ENCODE peak calls at places on chromosomes 2 and 18, in seven cellular contexts. M is posterior vena cava; Z is SK-MEL-5; P is activated T-cell treated with anti-CD3 and anti-CD28 coated beads, Interleukin-2, amount 50 U/mL, for 48 hours; H is neural crest cell; X is non-pigmented ciliary epithelial cell; R is pancreas. Q is an unnamed sample.

GRCh38 chr2:109128048-109128465 is 948 bp upstream of the SH3RF3 start:
- DNase-seq in M (peak), Z (peak), P (peak), H (peak), X (peak), R (peak), Q (peak)

GRCh38 chr2:215572341-215572848 is 136.5 kb upstream of the FN1 start:
- DNase-seq in M (no peak), Z (peak), P (no peak), H (no peak), X (no peak), R (no peak), Q (no peak)

GRCh38 chr2:30768036-30768686 is 39.1 kb downstream of the CAPN13 start:
- DNase-seq in M (peak), Z (no peak), P (peak), H (no peak), X (no peak), R (no peak), Q (no peak)

GRCh38 chr2:162524192-162524591 is 180.3 kb downstream of the GCA start:
- DNase-seq in M (no peak), Z (no peak), P (no peak), H (no peak), X (no peak), R (peak), Q (no peak)

GRCh38 chr2:107585851-107586250 is 240.8 kb upstream of the RGPD4 start:
- DNase-seq in M (no peak), Z (no peak), P (no peak), H (no peak), X (peak), R (no peak), Q (no peak)

GRCh38 chr2:190640124-190640523 is 8.8 kb upstream of the NAB1 start:
- DNase-seq in M (no peak), Z (no peak), P (no peak), H (no peak), X (no peak), R (no peak), Q (no peak)

GRCh38 chr2:66069937-66070716 is 364.8 kb upstream of the MEIS1 start:
- DNase-seq in M (no peak), Z (no peak), P (no peak), H (no peak), X (no peak), R (no peak), Q (no peak)

GRCh38 chr2:181810823-181811695 is 80.5 kb upstream of the ITPRID2 start:
- DNase-seq in M (no peak), Z (no peak), P (peak), H (no peak), X (peak), R (peak), Q (peak)

GRCh38 chr18:46630160-46630559 is 26.9 kb downstream of the LOXHD1 start:
- DNase-seq in M (no peak), Z (no peak), P (no peak), H (no peak), X (no peak), R (no peak), Q (no peak)

GRCh38 chr18:72155327-72155726 is 388.8 kb downstream of the CBLN2 start:
- DNase-seq in M (no peak), Z (peak), P (no peak), H (no peak), X (no peak), R (no peak), Q (no peak)

GRCh38 chr2:211055438-211055837 is 499.0 kb downstream of the CPS1 start:
- DNase-seq in M (no peak), Z (peak), P (no peak), H (no peak), X (no peak), R (no peak), Q (no peak)

GRCh38 chr2:44616616-44617266 is 255.0 kb downstream of the CAMKMT start:
- DNase-seq in M (no peak), Z (no peak), P (no peak), H (no peak), X (no peak), R (no peak), Q (no peak)

GRCh38 chr2:55408946-55409868 is 10.4 kb downstream of the CCDC88A start:
- DNase-seq in M (no peak), Z (peak), P (no peak), H (no peak), X (no peak), R (no peak), Q (no peak)

GRCh38 chr18:9814431-9814830 is 71.3 kb upstream of the TXNDC2 start:
- DNase-seq in M (no peak), Z (no peak), P (no peak), H (no peak), X (peak), R (no peak), Q (no peak)

GRCh38 chr2:54497738-54498680 is 41.9 kb downstream of the SPTBN1 start:
- DNase-seq in M (no peak), Z (peak), P (no peak), H (no peak), X (no peak), R (peak), Q (no peak)

GRCh38 chr18:64405161-64405560 is 256.3 kb upstream of the LINC00305 start:
- DNase-seq in M (no peak), Z (no peak), P (no peak), H (no peak), X (peak), R (no peak), Q (no peak)

GRCh38 chr18:25449046-25449445 is 97.1 kb upstream of the ZNF521 start:
- DNase-seq in M (no peak), Z (no peak), P (no peak), H (no peak), X (no peak), R (no peak), Q (no peak)

GRCh38 chr2:160156665-160157064 is 43.4 kb downstream of the ITGB6 start:
- DNase-seq in M (no peak), Z (no peak), P (no peak), H (no peak), X (no peak), R (no peak), Q (no peak)

GRCh38 chr2:23940976-23941605 is 828 bp downstream of the UBXN2A start:
- DNase-seq in M (no peak), Z (peak), P (no peak), H (no peak), X (no peak), R (no peak), Q (no peak)

GRCh38 chr2:97911922-97912575 is 83.7 kb downstream of the TMEM131 start:
- DNase-seq in M (no peak), Z (no peak), P (no peak), H (no peak), X (no peak), R (no peak), Q (no peak)

GRCh38 chr2:97718942-97719341 is 5.6 kb downstream of the ZAP70 start:
- DNase-seq in M (peak), Z (no peak), P (no peak), H (no peak), X (no peak), R (no peak), Q (no peak)

GRCh38 chr2:27092696-27093429 is 6.3 kb downstream of the KHK start:
- DNase-seq in M (no peak), Z (no peak), P (no peak), H (no peak), X (no peak), R (no peak), Q (no peak)

GRCh38 chr2:9771481-9772017 is 71.7 kb upstream of the TAF1B start:
- DNase-seq in M (peak), Z (peak), P (no peak), H (no peak), X (no peak), R (no peak), Q (no peak)

GRCh38 chr2:208360259-208361076 is 46.1 kb upstream of the PTH2R start:
- DNase-seq in M (no peak), Z (no peak), P (no peak), H (no peak), X (no peak), R (no peak), Q (no peak)

GRCh38 chr18:3541549-3542386 is 91.8 kb downstream of the TGIF1 start:
- DNase-seq in M (no peak), Z (no peak), P (peak), H (no peak), X (no peak), R (no peak), Q (no peak)

GRCh38 chr18:34039194-34039593 is 185.5 kb downstream of the NOL4 start:
- DNase-seq in M (no peak), Z (no peak), P (no peak), H (no peak), X (no peak), R (no peak), Q (peak)

GRCh38 chr2:43184339-43184895 is 42.0 kb downstream of the ZFP36L2 start:
- DNase-seq in M (no peak), Z (no peak), P (peak), H (no peak), X (peak), R (no peak), Q (no peak)

GRCh38 chr18:10377956-10378355 is 76.5 kb upstream of the APCDD1 start:
- DNase-seq in M (no peak), Z (no peak), P (no peak), H (no peak), X (no peak), R (no peak), Q (no peak)

GRCh38 chr2:197560146-197560665 is 44.3 kb downstream of the MOB4 start:
- DNase-seq in M (no peak), Z (no peak), P (no peak), H (no peak), X (no peak), R (no peak), Q (no peak)

GRCh38 chr2:232369126-232369955 is 9.2 kb upstream of the ALPP start:
- DNase-seq in M (peak), Z (no peak), P (no peak), H (no peak), X (no peak), R (no peak), Q (no peak)

GRCh38 chr2:11539317-11540147 is 5.7 kb downstream of the GREB1 start:
- DNase-seq in M (no peak), Z (no peak), P (no peak), H (no peak), X (no peak), R (peak), Q (peak)

GRCh38 chr2:239471011-239471792 is 70.4 kb upstream of the HDAC4 start:
- DNase-seq in M (peak), Z (no peak), P (no peak), H (no peak), X (no peak), R (no peak), Q (no peak)

GRCh38 chr2:101991731-101992145 is at the start of gene IL1R2:
- DNase-seq in M (no peak), Z (no peak), P (no peak), H (no peak), X (no peak), R (no peak), Q (no peak)

GRCh38 chr2:56168163-56168562 is 15.6 kb upstream of the CCDC85A start:
- DNase-seq in M (no peak), Z (no peak), P (no peak), H (no peak), X (peak), R (no peak), Q (peak)

GRCh38 chr2:10668402-10669012 is 21.3 kb downstream of the NOL10 start:
- DNase-seq in M (no peak), Z (peak), P (no peak), H (peak), X (no peak), R (no peak), Q (peak)

GRCh38 chr2:149597050-149598013 is 9.8 kb upstream of the MMADHC start:
- DNase-seq in M (no peak), Z (peak), P (peak), H (peak), X (peak), R (peak), Q (peak)

GRCh38 chr18:74234326-74235171 is 57.2 kb downstream of the CYB5A start:
- DNase-seq in M (no peak), Z (peak), P (no peak), H (no peak), X (peak), R (peak), Q (no peak)

GRCh38 chr2:86825020-86825727 is 34.5 kb upstream of the CD8A start:
- DNase-seq in M (no peak), Z (no peak), P (no peak), H (no peak), X (no peak), R (no peak), Q (no peak)

GRCh38 chr2:178804791-178805190 is 2.4 kb downstream of the TTN start:
- DNase-seq in M (no peak), Z (peak), P (no peak), H (no peak), X (no peak), R (no peak), Q (no peak)

Q was measured in NCI-H774.